ENCODE peak calls at places on chromosomes 12 and 14, in five cellular contexts. F is fibroblast of lung, B is thyroid gland, T is hepatocyte, E is mesenchymal stem cell. X is an unnamed sample. For H3K27me3 and H3K4me1, the result is how much of the 10 kb centered on the place peaks cover.

GRCh38 chr12:106522708-106523107 is 60.1 kb upstream of the RFX4 start:
- DNase-seq in F (no peak), B (peak), T (peak), E (no peak), X (no peak)

GRCh38 chr14:51953996-51954395 is 35.4 kb upstream of the RTRAF start:
- DNase-seq in F (no peak), B (no peak), T (no peak), E (no peak), X (no peak)

GRCh38 chr14:49134940-49135339 is 451.2 kb downstream of the RPS29 start:
- DNase-seq in F (no peak), B (no peak), T (no peak), E (no peak), X (no peak)

GRCh38 chr14:67964391-67964812 is 144.8 kb downstream of the RAD51B start:
- DNase-seq in F (peak), B (no peak), T (peak), E (peak), X (no peak)

GRCh38 chr14:39015360-39015961 is 87.6 kb downstream of the SEC23A start:
- DNase-seq in F (peak), B (peak), T (peak), E (peak), X (peak)

GRCh38 chr12:49838973-49839633 is 3.8 kb downstream of the BCDIN3D start:
- DNase-seq in F (peak), B (no peak), T (peak), E (peak), X (peak)

GRCh38 chr12:88764781-88765470 is 184.7 kb upstream of the KITLG start:
- DNase-seq in F (peak), B (no peak), T (no peak), E (no peak), X (no peak)

GRCh38 chr12:114671664-114672476 is 12.1 kb downstream of the TBX3 start:
- DNase-seq in F (peak), B (peak), T (peak), E (peak), X (no peak)

GRCh38 chr14:20387577-20387976 is 25.7 kb downstream of the TEP1 start:
- DNase-seq in F (no peak), B (no peak), T (no peak), E (no peak), X (no peak)

GRCh38 chr12:41151789-41152188 is 36.3 kb upstream of the PDZRN4 start:
- DNase-seq in F (no peak), B (no peak), T (no peak), E (peak), X (no peak)

GRCh38 chr12:117640511-117640910 is 279.1 kb upstream of the NOS1 start:
- DNase-seq in F (no peak), B (no peak), T (no peak), E (no peak), X (no peak)

GRCh38 chr12:107822356-107822755 is 47.9 kb downstream of the ASCL4 start:
- DNase-seq in F (no peak), B (no peak), T (no peak), E (no peak), X (no peak)

GRCh38 chr14:70822706-70823185 is 13.4 kb upstream of the MAP3K9 start:
- DNase-seq in F (no peak), B (peak), T (peak), E (peak), X (peak)

GRCh38 chr14:93011650-93012317 is 88.8 kb downstream of the CHGA start:
- DNase-seq in F (no peak), B (no peak), T (no peak), E (no peak), X (no peak)

GRCh38 chr12:52949413-52950331 is 754 bp downstream of the KRT18 start:
- DNase-seq in F (peak), B (peak), T (peak), E (peak), X (no peak)

GRCh38 chr12:124713436-124714082 is 146.1 kb upstream of the NCOR2 start:
- DNase-seq in F (peak), B (peak), T (peak), E (peak), X (no peak)

GRCh38 chr14:36767603-36768281 is 106.1 kb downstream of the PAX9 start:
- DNase-seq in F (no peak), B (no peak), T (no peak), E (no peak), X (no peak)

GRCh38 chr14:35326364-35326763 is 34.2 kb downstream of the PSMA6 start:
- DNase-seq in F (no peak), B (no peak), T (no peak), E (no peak), X (no peak)

GRCh38 chr12:47715393-47715876 is 9.6 kb upstream of the RPAP3 start:
- DNase-seq in F (peak), B (peak), T (peak), E (peak), X (peak)

GRCh38 chr14:71597289-71597920 is 334.8 kb upstream of the RGS6 start:
- DNase-seq in F (no peak), B (no peak), T (no peak), E (no peak), X (no peak)

GRCh38 chr12:65335021-65335714 is 56.7 kb downstream of the MSRB3 start:
- DNase-seq in F (peak), B (peak), T (peak), E (peak), X (no peak)

GRCh38 chr12:119179335-119180021 is 747 bp downstream of the HSPB8 start:
- DNase-seq in F (peak), B (peak), T (peak), E (peak), X (peak)

GRCh38 chr12:130434560-130434959 is 96.9 kb downstream of the PIWIL1 start:
- DNase-seq in F (no peak), B (no peak), T (no peak), E (no peak), X (no peak)

GRCh38 chr14:22973217-22974032 is 8.9 kb downstream of the AJUBA start:
- DNase-seq in F (peak), B (peak), T (peak), E (peak), X (peak)

DNA sequence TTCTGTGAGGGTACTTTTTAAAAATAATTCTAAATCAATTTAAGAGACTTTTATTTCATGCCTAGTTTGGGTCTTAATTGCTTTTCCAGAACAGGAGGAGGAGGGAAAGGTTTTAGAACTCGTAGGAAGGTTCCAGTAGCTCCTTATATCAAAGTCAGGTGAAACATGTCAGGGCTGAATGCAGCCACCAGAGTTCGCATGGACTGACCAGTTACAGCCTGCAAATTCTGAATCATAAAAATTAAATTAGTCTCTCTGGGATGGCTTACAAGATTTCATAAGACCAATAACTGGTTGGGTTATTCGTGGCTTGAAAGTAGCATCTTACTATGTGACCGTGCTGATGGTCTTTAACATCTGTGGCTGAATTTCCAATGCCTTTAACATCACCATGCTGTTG is 410 bp downstream of the BDKRB1 start:
- DNase-seq in F (peak), B (no peak), T (no peak), E (no peak), X (no peak)
- H3K4me3 ChIP-seq in F (peak), B (no peak), T (no peak), E (peak), X (no peak)

GRCh38 chr14:69491226-69491625 is 6.7 kb downstream of the PLEKHD1 start:
- DNase-seq in F (no peak), B (no peak), T (no peak), E (no peak), X (no peak)

GRCh38 chr14:69487771-69488170 is 3.2 kb downstream of the PLEKHD1 start:
- DNase-seq in F (no peak), B (no peak), T (no peak), E (no peak), X (no peak)

GRCh38 chr14:69493038-69493437 is 8.5 kb downstream of the PLEKHD1 start:
- DNase-seq in F (no peak), B (no peak), T (no peak), E (no peak), X (no peak)

GRCh38 chr14:69489495-69489894 is 5.0 kb downstream of the PLEKHD1 start:
- DNase-seq in F (no peak), B (no peak), T (no peak), E (no peak), X (no peak)

DNA sequence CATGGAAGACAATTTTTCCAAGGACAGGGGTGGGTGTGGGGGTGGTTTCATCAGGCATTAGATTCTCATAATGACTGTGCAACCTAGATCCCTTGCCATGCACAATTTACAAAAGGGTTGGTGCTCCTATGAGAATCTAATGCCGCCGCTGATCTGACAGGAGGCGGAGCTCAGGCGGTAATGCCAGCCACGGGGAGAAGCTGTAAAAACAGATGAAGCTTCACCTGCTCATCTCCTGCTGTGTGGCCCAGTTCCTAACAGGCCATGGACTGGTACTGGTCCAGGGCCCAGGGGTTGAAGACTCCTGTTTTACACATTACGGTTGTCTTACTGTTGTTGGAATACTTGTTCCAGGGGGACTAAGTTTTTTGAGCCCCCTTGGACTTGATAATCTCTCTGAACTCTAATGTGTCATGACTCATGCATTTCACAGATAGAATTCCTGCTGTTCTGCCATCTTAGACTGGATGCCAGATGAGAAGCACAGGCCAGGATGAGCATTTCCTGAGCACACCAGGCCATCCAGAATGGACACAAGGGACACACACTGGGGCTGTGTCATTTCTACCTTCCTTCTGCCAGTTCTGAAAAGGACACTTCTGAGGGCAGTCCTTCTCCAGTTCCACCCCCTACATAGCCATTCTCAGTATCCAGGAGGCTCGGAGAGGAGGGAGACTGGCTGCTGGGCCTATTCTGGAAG is 5.8 kb downstream of the PLEKHD1 start:
- DNase-seq in F (no peak), B (no peak), T (no peak), E (no peak), X (no peak)
- H3K27me3 ChIP-seq in F (under half), B (under half), T (under half), E (half or more), X (under half)

GRCh38 chr12:4277205-4277543 is 3.6 kb downstream of the CCND2 start:
- DNase-seq in F (no peak), B (no peak), T (no peak), E (no peak), X (no peak)
- H3K4me1 ChIP-seq in F (under half), B (half or more), T (half or more), E (under half), X (under half)

DNA sequence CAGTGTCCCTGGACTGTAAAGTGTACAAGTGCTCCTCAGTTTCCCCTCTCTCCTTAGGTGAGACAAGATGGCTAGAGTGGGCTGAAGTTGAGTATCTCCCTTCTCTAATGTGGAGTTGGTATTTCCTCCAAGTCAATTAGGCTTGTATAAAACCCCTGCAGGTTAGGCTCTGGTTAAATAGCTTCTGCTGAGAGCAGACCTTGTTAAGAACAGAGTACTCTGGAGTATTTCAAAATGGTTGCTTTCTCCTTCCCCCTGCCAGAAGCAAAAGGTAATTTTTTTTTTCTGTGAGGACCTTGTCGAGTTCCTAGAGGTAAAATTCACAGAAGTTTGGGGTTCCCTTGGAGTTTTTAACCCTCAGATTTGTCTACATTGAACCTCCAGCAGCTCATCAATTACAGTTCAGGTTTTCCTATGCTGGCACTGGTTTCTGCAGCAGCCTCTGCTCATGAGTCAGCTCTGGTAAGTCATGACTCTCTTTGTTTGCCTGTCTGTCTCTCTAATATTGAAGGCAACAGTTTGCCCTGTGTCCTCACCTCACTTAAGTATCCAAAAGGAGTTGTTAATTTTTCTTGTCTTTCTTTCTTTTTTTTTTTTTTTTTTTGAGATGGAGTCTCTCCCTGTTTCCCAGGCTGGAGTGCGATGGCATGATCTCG is 27.8 kb upstream of the GLIPR1 start:
- DNase-seq in F (peak), B (no peak), T (no peak), E (peak), X (peak)
- H3K4me3 ChIP-seq in F (no peak), B (no peak), T (no peak), E (no peak), X (no peak)

GRCh38 chr14:76373456-76373855 is 2.5 kb upstream of the ESRRB start:
- DNase-seq in F (no peak), B (no peak), T (no peak), E (no peak), X (no peak)
- H3K27me3 ChIP-seq in F (under half), B (under half), T (half or more), E (half or more), X (half or more)

DNA sequence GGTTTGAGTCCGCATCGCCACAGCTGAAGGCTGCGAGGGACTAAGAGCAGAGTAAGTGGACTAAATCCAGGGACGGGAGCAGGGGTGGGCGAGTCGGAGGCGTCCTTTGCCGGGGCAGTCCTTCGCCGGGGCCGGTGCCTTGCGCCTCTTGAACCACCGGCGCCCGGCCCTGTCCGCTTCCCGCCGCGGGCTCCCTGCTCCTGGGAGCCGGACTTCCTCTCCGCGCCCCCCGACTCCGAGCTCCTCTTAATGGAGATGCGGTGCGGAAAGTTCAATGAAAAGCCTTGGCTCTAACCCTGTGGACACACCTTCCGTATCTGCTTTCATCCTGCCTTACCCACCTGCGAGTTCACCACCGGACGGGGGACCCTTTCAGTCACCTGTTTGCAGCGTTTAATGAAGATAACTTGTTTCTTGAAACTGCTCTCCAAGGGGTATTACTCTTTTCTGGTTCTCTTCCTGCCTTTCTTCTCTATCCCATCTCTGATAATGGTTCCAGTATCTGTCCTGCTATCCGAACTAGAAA is 453 bp downstream of the FGFR1OP2 start:
- DNase-seq in F (no peak), B (no peak), T (no peak), E (no peak), X (no peak)
- H3K4me1 ChIP-seq in F (under half), B (under half), T (under half), E (under half), X (under half)

GRCh38 chr12:14243941-14244340 is 121.5 kb upstream of the ATF7IP start:
- DNase-seq in F (no peak), B (no peak), T (no peak), E (no peak), X (no peak)

GRCh38 chr12:14239350-14239934 is 126.0 kb upstream of the ATF7IP start:
- DNase-seq in F (peak), B (no peak), T (peak), E (peak), X (peak)

GRCh38 chr12:14240873-14241220 is 124.6 kb upstream of the ATF7IP start:
- DNase-seq in F (no peak), B (no peak), T (no peak), E (no peak), X (no peak)

GRCh38 chr12:14238224-14238792 is 127.2 kb upstream of the ATF7IP start:
- DNase-seq in F (peak), B (no peak), T (peak), E (peak), X (peak)

DNA sequence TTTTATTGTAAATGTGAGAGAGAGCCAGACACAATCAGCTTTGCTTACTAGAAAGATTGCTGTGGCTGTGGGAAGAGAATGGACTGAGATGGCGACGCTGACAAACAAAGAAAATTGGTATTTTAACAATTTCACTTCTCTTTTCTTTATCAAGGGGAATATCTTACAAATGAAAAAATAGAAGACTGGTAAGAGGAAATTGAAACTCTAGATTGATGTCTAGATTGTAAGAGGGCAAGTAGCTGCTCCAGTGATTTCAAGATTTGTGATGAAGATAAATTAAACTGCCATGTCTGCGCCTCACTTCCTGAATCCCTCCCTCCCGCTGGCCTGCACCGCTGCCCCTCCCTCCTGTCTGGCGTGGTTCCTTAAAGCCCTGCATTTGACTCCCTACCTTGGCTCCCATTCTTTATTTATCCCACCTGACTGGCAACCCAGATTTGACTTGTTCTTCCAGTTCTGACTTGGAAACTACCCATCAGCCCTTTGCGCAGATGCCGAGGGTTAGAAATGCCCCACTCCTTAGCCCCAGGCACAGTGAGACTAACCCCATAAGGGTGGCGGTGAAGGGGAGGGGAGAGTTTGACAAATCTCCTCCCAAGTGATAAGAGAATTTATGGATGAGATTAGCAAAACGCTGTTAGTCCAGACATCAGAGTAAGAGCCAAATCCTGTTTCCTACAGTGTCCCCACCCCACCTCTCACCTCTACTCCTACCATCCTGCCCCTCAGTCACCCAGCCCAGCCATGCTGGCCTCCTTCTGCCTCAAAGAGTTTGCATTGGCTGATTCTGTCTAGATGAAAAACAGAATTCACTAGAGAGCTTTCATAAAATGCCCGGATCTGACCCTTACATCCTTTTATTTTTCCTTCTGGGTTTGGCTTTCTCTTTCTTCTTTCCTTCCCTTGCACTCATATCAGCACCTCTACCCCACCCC is 125.3 kb upstream of the ATF7IP start:
- DNase-seq in F (no peak), B (no peak), T (peak), E (no peak), X (no peak)
- H3K4me3 ChIP-seq in F (no peak), B (no peak), T (no peak), E (peak), X (no peak)

DNA sequence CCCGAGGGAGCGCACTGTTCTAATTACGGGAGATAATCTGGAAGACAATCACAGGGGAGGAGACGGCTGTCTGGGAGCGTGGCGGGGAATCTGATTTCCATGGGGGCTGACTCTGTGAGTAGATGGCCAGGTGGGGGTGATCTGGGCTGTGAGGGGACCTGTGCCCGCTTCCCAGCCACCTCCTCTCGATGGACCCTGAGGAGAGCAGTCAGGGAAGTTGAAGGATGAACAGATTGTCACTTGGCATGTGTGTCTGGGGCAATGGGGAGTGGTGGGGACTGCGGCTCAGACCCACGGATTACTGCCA is 22.6 kb downstream of the GALNT9 start:
- DNase-seq in F (no peak), B (no peak), T (no peak), E (no peak), X (no peak)
- H3K27me3 ChIP-seq in F (under half), B (under half), T (under half), E (under half), X (under half)

GRCh38 chr14:105077649-105077995 is 12.4 kb upstream of the GPR132 start:
- DNase-seq in F (no peak), B (no peak), T (no peak), E (no peak), X (no peak)
- H3K4me1 ChIP-seq in F (under half), B (under half), T (under half), E (under half), X (under half)

DNA sequence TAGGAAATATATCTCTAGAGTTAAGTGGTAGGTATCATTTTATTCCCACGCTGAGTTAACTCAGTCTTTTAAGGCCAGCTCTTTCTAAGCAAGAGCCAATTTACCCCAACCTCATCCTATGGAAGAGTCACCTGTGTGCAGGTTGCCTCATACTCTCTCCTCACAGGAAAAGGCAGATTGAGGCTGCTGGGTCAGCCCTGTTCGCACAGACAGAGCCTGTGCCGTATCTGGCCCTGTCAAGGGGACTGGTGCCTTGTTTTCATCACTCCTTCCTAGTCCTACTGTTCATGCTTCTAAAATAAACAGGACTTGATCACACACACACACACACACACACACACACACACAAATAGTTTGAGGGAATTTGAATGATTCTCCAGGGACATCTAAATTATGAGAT is 285.0 kb downstream of the SLC6A15 start:
- DNase-seq in F (no peak), B (no peak), T (no peak), E (no peak), X (no peak)
- H3K4me3 ChIP-seq in F (no peak), B (no peak), T (no peak), E (no peak), X (no peak)